ENCODE peak calls at places on chromosome 14, in eight cellular contexts. N is NCI-H345, G is brain microvascular endothelial cell, S is NCI-H2081, L is fibroblast of pulmonary artery, U is NCI-H1105, W is left ventricle myocardium inferior, B is sigmoid colon. T is an unnamed sample.

GRCh38 chr14:66657780-66658179 is 149.8 kb downstream of the GPHN start:
- DNase-seq in N (no peak), G (no peak), S (no peak), L (no peak), U (no peak), W (no peak), B (no peak), T (no peak)

GRCh38 chr14:62914025-62914424 is 131.2 kb downstream of the KCNH5 start:
- DNase-seq in N (no peak), G (no peak), S (no peak), L (peak), U (no peak), W (no peak), B (no peak), T (no peak)

GRCh38 chr14:39395555-39396254 is 36.5 kb downstream of the FBXO33 start:
- DNase-seq in N (no peak), G (peak), S (peak), L (no peak), U (no peak), W (no peak), B (no peak), T (no peak)

GRCh38 chr14:79708991-79709390 is 502.3 kb downstream of the DIO2 start:
- DNase-seq in N (no peak), G (peak), S (no peak), L (no peak), U (no peak), W (no peak), B (no peak), T (no peak)

GRCh38 chr14:35133542-35134328 is 11.4 kb downstream of the PRORP start:
- DNase-seq in N (no peak), G (peak), S (no peak), L (peak), U (no peak), W (no peak), B (no peak), T (no peak)

GRCh38 chr14:75825147-75825592 is 156.6 kb downstream of the TGFB3 start:
- DNase-seq in N (no peak), G (no peak), S (no peak), L (peak), U (no peak), W (no peak), B (no peak), T (no peak)

GRCh38 chr14:103552011-103552797 is 10.3 kb downstream of the BAG5 start:
- DNase-seq in N (no peak), G (no peak), S (no peak), L (peak), U (no peak), W (peak), B (peak), T (peak)

GRCh38 chr14:68884031-68885030 is 91.5 kb upstream of the ZFP36L1 start:
- DNase-seq in N (no peak), G (peak), S (peak), L (peak), U (no peak), W (peak), B (peak), T (peak)

GRCh38 chr14:100334904-100335303 is 11.8 kb downstream of the SLC25A47 start:
- DNase-seq in N (no peak), G (no peak), S (no peak), L (no peak), U (no peak), W (no peak), B (peak), T (no peak)

GRCh38 chr14:78182722-78183121 is 12.5 kb downstream of the NRXN3 start:
- DNase-seq in N (peak), G (no peak), S (peak), L (no peak), U (no peak), W (no peak), B (no peak), T (no peak)

GRCh38 chr14:88492272-88493089 is 62.3 kb downstream of the PTPN21 start:
- DNase-seq in N (peak), G (peak), S (peak), L (peak), U (peak), W (no peak), B (peak), T (peak)

GRCh38 chr14:61726772-61727658 is 31.7 kb downstream of the HIF1A start:
- DNase-seq in N (no peak), G (no peak), S (no peak), L (no peak), U (no peak), W (no peak), B (no peak), T (no peak)

GRCh38 chr14:102248121-102248520 is 56.8 kb downstream of the MOK start:
- DNase-seq in N (no peak), G (no peak), S (no peak), L (no peak), U (no peak), W (no peak), B (no peak), T (no peak)

GRCh38 chr14:77201696-77202095 is 20.1 kb downstream of the TMEM63C start:
- DNase-seq in N (no peak), G (no peak), S (no peak), L (no peak), U (no peak), W (no peak), B (no peak), T (no peak)

GRCh38 chr14:106831322-106831720 is 1304.9 kb downstream of the TMEM121 start:
- DNase-seq in N (no peak), G (no peak), S (no peak), L (no peak), U (no peak), W (no peak), B (no peak), T (no peak)

GRCh38 chr14:52949249-52949648 is 1.6 kb downstream of the FERMT2 start:
- DNase-seq in N (no peak), G (no peak), S (no peak), L (no peak), U (no peak), W (no peak), B (no peak), T (no peak)

GRCh38 chr14:26383286-26383685 is 214.5 kb downstream of the NOVA1 start:
- DNase-seq in N (no peak), G (no peak), S (no peak), L (no peak), U (no peak), W (no peak), B (no peak), T (no peak)

GRCh38 chr14:68634346-68634745 is 158.5 kb downstream of the ZFP36L1 start:
- DNase-seq in N (no peak), G (no peak), S (no peak), L (no peak), U (no peak), W (no peak), B (no peak), T (no peak)

GRCh38 chr14:61537567-61538463 is 157.5 kb upstream of the HIF1A start:
- DNase-seq in N (peak), G (peak), S (peak), L (peak), U (peak), W (no peak), B (no peak), T (no peak)

GRCh38 chr14:28773917-28774691 is 7.5 kb downstream of the FOXG1 start:
- DNase-seq in N (peak), G (no peak), S (peak), L (peak), U (peak), W (no peak), B (no peak), T (no peak)

GRCh38 chr14:88323520-88324199 is 591 bp upstream of the KCNK10 start:
- DNase-seq in N (peak), G (no peak), S (peak), L (peak), U (peak), W (no peak), B (no peak), T (no peak)

GRCh38 chr14:78758333-78758732 is 588.2 kb downstream of the NRXN3 start:
- DNase-seq in N (peak), G (peak), S (peak), L (peak), U (peak), W (no peak), B (no peak), T (no peak)

GRCh38 chr14:23831591-23831990 is 122.0 kb upstream of the DHRS4 start:
- DNase-seq in N (no peak), G (no peak), S (no peak), L (no peak), U (no peak), W (no peak), B (no peak), T (no peak)

GRCh38 chr14:62143235-62143634 is 381.0 kb downstream of the SNAPC1 start:
- DNase-seq in N (no peak), G (peak), S (no peak), L (peak), U (no peak), W (no peak), B (no peak), T (no peak)

GRCh38 chr14:99595034-99595433 is 9.0 kb downstream of the CCDC85C start:
- DNase-seq in N (no peak), G (no peak), S (no peak), L (no peak), U (no peak), W (no peak), B (no peak), T (no peak)

GRCh38 chr14:71290960-71291466 is 383.8 kb downstream of the PCNX1 start:
- DNase-seq in N (peak), G (peak), S (no peak), L (peak), U (no peak), W (no peak), B (no peak), T (no peak)

GRCh38 chr14:60637490-60638452 is 11.5 kb downstream of the SIX1 start:
- DNase-seq in N (peak), G (peak), S (no peak), L (no peak), U (no peak), W (no peak), B (no peak), T (no peak)

GRCh38 chr14:23252006-23252405 is 14.3 kb downstream of the RNF212B start:
- DNase-seq in N (no peak), G (no peak), S (no peak), L (no peak), U (no peak), W (no peak), B (no peak), T (no peak)

GRCh38 chr14:68000516-68000915 is 180.9 kb downstream of the RAD51B start:
- DNase-seq in N (no peak), G (no peak), S (no peak), L (peak), U (no peak), W (no peak), B (no peak), T (no peak)

GRCh38 chr14:99198746-99199145 is 73.3 kb downstream of the BCL11B start:
- DNase-seq in N (no peak), G (no peak), S (no peak), L (no peak), U (no peak), W (no peak), B (no peak), T (no peak)

GRCh38 chr14:22313172-22313801 is 275.7 kb downstream of the DAD1 start:
- DNase-seq in N (no peak), G (no peak), S (no peak), L (no peak), U (no peak), W (no peak), B (no peak), T (no peak)